ENCODE peak calls at places on chromosomes 12 and 14, in four cellular contexts. T is K562, E is H1, J is GM12878. A is an unnamed sample. For H4K20me1, the result is how much of the 10 kb centered on the place peaks cover.

GRCh38 chr12:8077207-8077606 is 4.9 kb upstream of the NECAP1 start:
- DNase-seq in E (no peak), J (no peak), T (no peak), A (no peak)

GRCh38 chr14:96940009-96940408 is 142.8 kb downstream of the VRK1 start:
- DNase-seq in T (peak), J (no peak), E (no peak), A (peak)

GRCh38 chr14:25406818-25407217 is 356.9 kb upstream of the STXBP6 start:
- DNase-seq in J (no peak), E (peak), T (no peak), A (peak)

GRCh38 chr12:46964496-46965098 is 114.8 kb upstream of the PCED1B start:
- DNase-seq in E (no peak), J (no peak), T (no peak), A (no peak)

GRCh38 chr12:40103043-40103442 is 2.8 kb downstream of the SLC2A13 start:
- DNase-seq in T (no peak), E (no peak), J (no peak), A (no peak)

GRCh38 chr12:66418908-66419307 is 116.6 kb downstream of the HELB start:
- DNase-seq in J (no peak), T (no peak), E (no peak), A (no peak)

GRCh38 chr12:113422030-113422900 is at the start of gene SDSL:
- DNase-seq in E (no peak), T (peak), J (peak), A (peak)

GRCh38 chr14:70641548-70642312 is at the start of gene TTC9:
- DNase-seq in J (no peak), E (peak), T (peak), A (no peak)

GRCh38 chr12:24226745-24227350 is 277.4 kb upstream of the SOX5 start:
- DNase-seq in E (no peak), J (no peak), T (no peak), A (peak)

GRCh38 chr12:44377443-44378160 is 498.5 kb downstream of the NELL2 start:
- DNase-seq in J (no peak), E (no peak), T (no peak), A (no peak)

GRCh38 chr14:104554608-104555401 is 24.8 kb upstream of the C14orf180 start:
- DNase-seq in T (no peak), J (no peak), E (no peak), A (no peak)

GRCh38 chr12:28242888-28243633 is 52.8 kb downstream of the CCDC91 start:
- DNase-seq in T (peak), E (no peak), J (no peak), A (no peak)

GRCh38 chr12:50961708-50962107 is 9.4 kb downstream of the HIGD1C start:
- DNase-seq in E (no peak), J (no peak), T (no peak), A (no peak)

GRCh38 chr12:48852734-48853168 is 788 bp upstream of the DDX23 start:
- DNase-seq in E (no peak), T (no peak), J (no peak), A (peak)

GRCh38 chr14:67187210-67187609 is 2.0 kb upstream of the GARIN2 start:
- DNase-seq in E (no peak), T (no peak), J (no peak), A (peak)

GRCh38 chr14:37658174-37658573 is 62.7 kb downstream of the TTC6 start:
- DNase-seq in T (no peak), E (no peak), J (no peak), A (peak)

GRCh38 chr12:46359667-46360280 is 12.8 kb downstream of the SLC38A2 start:
- DNase-seq in T (no peak), E (no peak), J (no peak), A (no peak)

GRCh38 chr14:76113691-76114090 is 38.0 kb upstream of the GPATCH2L start:
- DNase-seq in J (no peak), E (no peak), T (no peak), A (no peak)

GRCh38 chr12:2154050-2154449 is 101.3 kb downstream of the CACNA1C start:
- DNase-seq in E (no peak), J (no peak), T (no peak), A (no peak)

GRCh38 chr12:19847294-19848059 is 408.2 kb downstream of the AEBP2 start:
- DNase-seq in E (no peak), J (no peak), T (no peak), A (no peak)

GRCh38 chr12:113559466-113559865 is 87.8 kb upstream of the LHX5 start:
- DNase-seq in J (no peak), T (no peak), E (no peak), A (no peak)

GRCh38 chr14:97602438-97603117 is 805.4 kb downstream of the VRK1 start:
- DNase-seq in E (no peak), J (no peak), T (no peak), A (no peak)

GRCh38 chr14:100193417-100194357 is 34.2 kb upstream of the DEGS2 start:
- DNase-seq in J (no peak), E (no peak), T (peak), A (peak)

GRCh38 chr12:52210186-52210924 is 18.5 kb upstream of the KRT80 start:
- DNase-seq in T (no peak), J (no peak), E (no peak), A (no peak)

GRCh38 chr12:53221203-53222076 is 10.6 kb downstream of the RARG start:
- DNase-seq in T (peak), J (no peak), E (peak), A (peak)

GRCh38 chr14:71711619-71712018 is 220.6 kb upstream of the RGS6 start:
- DNase-seq in T (no peak), E (no peak), J (no peak), A (no peak)

GRCh38 chr12:4274396-4274959 is 916 bp downstream of the CCND2 start:
- DNase-seq in J (no peak), T (peak), E (peak), A (no peak)

GRCh38 chr12:132422057-132423043 is 67.6 kb upstream of the FBRSL1 start:
- DNase-seq in E (no peak), T (no peak), J (no peak), A (no peak)

GRCh38 chr12:2054091-2055018 is 1.6 kb downstream of the CACNA1C start:
- DNase-seq in T (no peak), E (no peak), J (no peak), A (no peak)

GRCh38 chr12:132955094-132955932 is 793 bp downstream of the ZNF605 start:
- DNase-seq in E (peak), T (peak), J (no peak), A (peak)

GRCh38 chr14:67487937-67488893 is at the start of gene TMEM229B:
- DNase-seq in E (no peak), T (no peak), J (peak), A (no peak)

GRCh38 chr12:106594447-106594846 is 11.6 kb downstream of the RFX4 start:
- DNase-seq in E (no peak), T (peak), J (no peak), A (no peak)

DNA sequence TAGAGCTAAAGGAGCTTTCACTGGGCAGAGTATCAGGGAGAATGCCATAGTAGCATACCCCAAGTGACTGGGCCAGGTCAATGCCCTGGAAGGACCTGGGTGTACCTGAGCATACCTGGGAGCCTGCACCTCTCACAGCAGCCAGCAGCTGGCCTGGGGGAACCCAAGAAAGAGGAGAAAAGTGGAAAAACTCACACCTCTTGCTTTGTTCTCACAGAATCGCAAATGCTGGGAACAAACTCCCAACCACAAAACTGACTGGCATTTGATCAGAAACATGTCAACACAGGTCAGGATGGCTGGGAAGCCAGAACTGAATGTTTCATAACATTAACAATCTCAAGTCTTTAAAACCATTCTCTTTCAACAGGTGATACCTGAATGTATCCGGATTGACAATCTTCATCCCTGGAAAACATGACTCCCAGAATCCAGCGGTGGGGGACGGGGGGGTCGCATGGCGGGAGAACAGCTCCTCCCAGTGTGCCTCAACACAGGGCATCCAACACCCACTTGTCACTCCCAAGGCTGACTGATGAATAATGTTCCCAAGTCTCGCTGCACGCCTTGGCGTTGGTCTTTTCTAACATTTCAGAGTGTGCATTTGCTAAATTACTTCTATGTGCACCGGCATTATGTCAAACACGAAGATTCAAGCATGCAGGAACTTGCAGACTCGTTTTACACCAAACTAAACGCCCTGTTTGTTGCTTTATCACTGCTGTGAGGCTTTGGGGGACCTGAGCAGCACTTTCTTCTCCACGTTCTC is 7.9 kb downstream of the FOXN3 start:
- DNase-seq in T (no peak), E (no peak), J (no peak), A (no peak)
- H4K20me1 ChIP-seq in T (under half), E (under half), J (under half), A (under half)

GRCh38 chr12:62787606-62788005 is 147.3 kb downstream of the PPM1H start:
- DNase-seq in E (no peak), T (no peak), J (no peak), A (no peak)

GRCh38 chr12:62787023-62787422 is 147.9 kb downstream of the PPM1H start:
- DNase-seq in T (no peak), J (no peak), E (no peak), A (no peak)

GRCh38 chr12:62784576-62784975 is 150.4 kb downstream of the PPM1H start:
- DNase-seq in J (no peak), E (no peak), T (no peak), A (no peak)

GRCh38 chr12:62783881-62784280 is 151.1 kb downstream of the PPM1H start:
- DNase-seq in E (no peak), J (no peak), T (no peak), A (no peak)

GRCh38 chr12:62785941-62786559 is 148.9 kb downstream of the PPM1H start:
- DNase-seq in J (no peak), E (no peak), T (no peak), A (no peak)
- TF ChIP-seq BRCA1 in J (no peak), E (no peak), T (no peak), A (no peak)

GRCh38 chr12:89117448-89118034 is 234.8 kb downstream of the DUSP6 start:
- DNase-seq in J (no peak), T (no peak), E (no peak), A (peak)

GRCh38 chr12:89108265-89108664 is 244.0 kb downstream of the DUSP6 start:
- DNase-seq in J (no peak), T (no peak), E (no peak), A (no peak)

GRCh38 chr12:89106950-89107349 is 245.4 kb downstream of the DUSP6 start:
- DNase-seq in J (no peak), E (no peak), T (no peak), A (peak)

DNA sequence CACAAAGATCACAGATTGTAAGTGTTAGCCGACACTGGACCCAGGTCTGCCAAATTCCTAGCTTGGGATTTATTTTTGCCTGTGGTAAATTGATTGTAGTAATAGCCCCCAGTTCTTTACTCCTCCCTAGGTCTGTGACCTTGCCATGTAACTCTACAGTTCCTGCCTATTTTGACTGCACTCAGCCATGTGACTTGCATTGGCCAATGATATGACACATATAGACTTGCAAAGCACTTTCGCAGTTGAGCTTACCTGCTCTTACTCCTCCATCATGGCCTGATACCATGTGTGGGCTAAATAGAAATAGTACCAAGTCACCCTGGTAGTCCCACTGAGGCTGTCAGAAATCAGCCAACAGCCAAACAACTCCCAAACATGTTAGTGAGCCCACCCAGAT is 240.3 kb downstream of the DUSP6 start:
- DNase-seq in J (no peak), E (no peak), T (no peak), A (no peak)
- H4K20me1 ChIP-seq in J (under half), E (under half), T (under half), A (under half)

DNA sequence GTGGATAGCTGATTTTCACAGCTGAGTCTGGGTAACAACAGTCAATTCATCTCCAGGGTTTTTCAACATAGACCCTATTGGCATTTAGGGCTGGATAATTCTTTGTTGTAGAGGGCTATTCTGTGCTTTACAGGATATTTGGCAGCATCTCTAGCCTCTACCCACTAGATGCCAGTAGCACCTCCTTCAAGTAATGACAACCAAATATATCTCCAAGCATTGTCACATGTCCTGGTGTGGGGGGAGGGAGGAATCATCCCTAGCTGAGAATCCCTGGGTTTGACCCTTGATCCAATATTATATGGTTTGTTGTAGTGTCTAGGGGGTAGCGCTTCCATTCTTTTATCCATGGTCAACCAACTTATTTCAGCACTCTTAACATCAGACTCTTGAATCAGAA is 157.2 kb downstream of the ANO4 start:
- DNase-seq in J (no peak), T (no peak), E (no peak), A (no peak)
- TF ChIP-seq BRCA1 in J (no peak), T (no peak), E (no peak), A (no peak)

GRCh38 chr14:103391048-103391447 is 5.8 kb downstream of the MARK3 start:
- DNase-seq in E (no peak), T (no peak), J (no peak), A (peak)

GRCh38 chr14:103392106-103392505 is 6.9 kb downstream of the MARK3 start:
- DNase-seq in E (no peak), J (no peak), T (no peak), A (no peak)

GRCh38 chr14:103393687-103394626 is 8.7 kb downstream of the MARK3 start:
- DNase-seq in T (peak), J (no peak), E (no peak), A (no peak)

GRCh38 chr14:103393078-103393477 is 7.9 kb downstream of the MARK3 start:
- DNase-seq in J (no peak), E (no peak), T (no peak), A (no peak)

DNA sequence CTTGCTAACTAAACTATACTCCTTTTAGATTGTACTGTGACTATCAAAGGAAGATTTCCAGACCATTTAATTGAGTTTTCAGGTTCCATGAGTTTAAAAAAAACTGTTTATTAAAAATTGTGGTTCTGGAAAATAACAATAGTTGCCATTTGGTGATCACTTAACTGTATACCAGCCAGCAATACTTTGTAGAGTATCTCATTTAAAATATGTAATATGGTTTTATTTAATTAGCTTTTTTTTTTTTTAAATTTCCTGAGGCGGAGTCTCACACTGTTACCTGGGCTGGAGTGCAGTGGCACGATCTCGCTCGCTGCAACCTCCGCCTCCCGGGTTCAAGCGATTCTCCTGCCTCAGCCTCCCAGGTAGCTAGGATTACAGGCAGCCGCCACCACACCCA is 7.4 kb downstream of the MARK3 start:
- DNase-seq in E (no peak), T (no peak), J (no peak), A (no peak)
- H4K20me1 ChIP-seq in E (under half), T (under half), J (under half), A (half or more)

DNA sequence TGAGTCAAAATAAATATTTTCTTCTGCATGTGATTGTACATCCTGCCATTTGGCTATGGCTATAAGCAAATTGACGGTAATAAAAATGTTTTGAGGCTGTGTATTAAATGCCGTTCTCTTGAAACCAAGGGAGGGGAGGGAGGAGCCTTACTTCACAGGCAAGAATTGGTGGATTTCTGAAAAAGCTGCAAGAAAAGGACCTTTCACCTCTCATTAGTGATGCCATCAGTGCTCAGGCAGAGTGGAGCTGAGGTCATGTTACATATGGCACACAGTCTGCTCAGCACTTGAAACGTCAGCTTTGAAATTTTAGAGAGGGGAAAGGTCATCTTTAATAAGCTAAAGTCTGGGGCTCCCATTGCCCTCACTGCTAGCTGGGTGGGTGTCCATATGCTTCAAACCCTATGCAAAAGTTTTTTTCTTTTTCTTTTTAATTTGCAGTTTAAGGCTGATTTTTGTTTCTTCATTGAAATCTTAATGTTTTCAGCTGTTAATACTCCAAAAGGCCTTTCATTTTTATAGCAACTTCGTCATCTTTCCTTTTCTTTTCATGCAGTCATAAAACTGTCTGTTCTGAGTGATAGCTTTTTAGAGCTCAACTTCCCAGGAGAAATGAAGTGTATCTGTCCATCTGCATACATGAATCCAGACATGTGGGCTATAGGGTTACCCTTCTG is 9.8 kb upstream of the SIX1 start:
- DNase-seq in J (no peak), T (no peak), E (no peak), A (peak)
- TF ChIP-seq BRCA1 in J (no peak), T (no peak), E (no peak), A (no peak)

GRCh38 chr12:124551268-124552144 is 15.9 kb downstream of the NCOR2 start:
- DNase-seq in E (no peak), T (no peak), J (no peak), A (no peak)

GRCh38 chr12:124548854-124549378 is 18.5 kb downstream of the NCOR2 start:
- DNase-seq in J (no peak), E (no peak), T (no peak), A (no peak)

GRCh38 chr12:124550123-124551089 is 17.0 kb downstream of the NCOR2 start:
- DNase-seq in E (no peak), T (no peak), J (no peak), A (no peak)

GRCh38 chr12:124547626-124548025 is 19.8 kb downstream of the NCOR2 start:
- DNase-seq in T (no peak), J (no peak), E (no peak), A (no peak)

GRCh38 chr12:124549629-124550028 is 17.8 kb downstream of the NCOR2 start:
- DNase-seq in J (no peak), T (no peak), E (no peak), A (no peak)
- H4K20me1 ChIP-seq in J (under half), T (under half), E (half or more), A (under half)

GRCh38 chr14:58367296-58367695 is 28.4 kb upstream of the TOMM20L start:
- DNase-seq in J (no peak), E (no peak), T (no peak), A (no peak)

GRCh38 chr14:58368951-58369350 is 26.8 kb upstream of the TOMM20L start:
- DNase-seq in E (no peak), T (no peak), J (no peak), A (no peak)
- TF ChIP-seq BRCA1 in E (no peak), T (no peak), J (no peak), A (no peak)

DNA sequence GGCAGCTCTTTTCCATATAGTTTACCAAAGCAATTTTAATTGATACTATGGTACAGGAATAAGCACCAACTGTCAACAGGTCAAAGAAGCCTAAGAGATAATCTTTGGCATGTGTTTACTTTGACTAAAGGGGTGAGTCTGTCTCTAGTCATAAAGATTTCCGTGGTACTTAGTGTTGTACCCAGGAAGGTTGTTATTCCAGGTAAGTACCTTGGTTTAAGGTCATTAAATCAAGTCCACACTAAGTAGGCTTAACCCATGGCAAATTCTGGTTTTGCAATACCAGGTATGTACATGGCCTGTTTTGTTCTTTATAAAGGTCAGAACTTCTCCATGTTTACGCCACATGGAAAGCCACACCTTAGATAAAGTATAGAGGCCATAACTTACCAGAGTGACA is 10.0 kb downstream of the MAX start:
- DNase-seq in E (no peak), T (no peak), J (no peak), A (no peak)
- H4K20me1 ChIP-seq in E (under half), T (under half), J (under half), A (under half)